ENCODE peak calls at places on chromosome 10, in five cellular contexts. W, D, S, C and X are unnamed samples.

GRCh38 chr10:4127518-4128315 is 342.7 kb upstream of the KLF6 start:
- DNase-seq in W (no peak), C (no peak), S (peak; percentile 60), D (peak; percentile 41), X (no peak)

GRCh38 chr10:75434292-75434691 is 2.9 kb downstream of the LRMDA start:
- DNase-seq in D (no peak), W (peak; percentile 33), C (no peak), S (no peak), X (no peak)

GRCh38 chr10:99784731-99785441 is 2.4 kb downstream of the ABCC2 start:
- DNase-seq in D (no peak), W (no peak), C (no peak), S (no peak), X (no peak)

GRCh38 chr10:107740962-107741690 is 576.6 kb upstream of the SORCS1 start:
- DNase-seq in W (peak; percentile 32), S (no peak), D (no peak), C (no peak), X (no peak)

GRCh38 chr10:110212119-110213006 is 5.0 kb downstream of the MXI1 start:
- DNase-seq in D (no peak), W (peak; percentile 22), C (no peak), S (peak; percentile 80), X (no peak)

GRCh38 chr10:125083576-125083920 is 76.8 kb downstream of the CTBP2 start:
- DNase-seq in C (no peak), W (no peak), D (no peak), S (no peak), X (no peak)

GRCh38 chr10:34280599-34281374 is 534.3 kb downstream of the PARD3 start:
- DNase-seq in D (no peak), S (no peak), C (no peak), W (peak; percentile 97), X (no peak)

GRCh38 chr10:110067960-110068770 is 60.4 kb downstream of the ADD3 start:
- DNase-seq in S (no peak), W (no peak), C (no peak), D (peak; percentile 20), X (no peak)

GRCh38 chr10:35641430-35642015 is 573 bp downstream of the FZD8 start:
- DNase-seq in D (no peak), W (no peak), C (peak; percentile 61), S (no peak), X (no peak)

GRCh38 chr10:30559118-30559684 is 70.4 kb downstream of the LYZL2 start:
- DNase-seq in W (no peak), D (no peak), C (no peak), S (peak; percentile 86), X (no peak)

GRCh38 chr10:15817407-15818046 is 42.8 kb downstream of the MINDY3 start:
- DNase-seq in D (no peak), C (no peak), W (no peak), S (no peak), X (no peak)

GRCh38 chr10:63681965-63682704 is 160.9 kb downstream of the REEP3 start:
- DNase-seq in W (peak; percentile 38), D (no peak), C (no peak), S (no peak), X (no peak)

GRCh38 chr10:42885491-42886270 is 103.1 kb downstream of the BMS1 start:
- DNase-seq in D (no peak), C (no peak), S (no peak), W (no peak), X (no peak)

GRCh38 chr10:35000936-35001335 is 89.2 kb downstream of the CUL2 start:
- DNase-seq in C (no peak), D (no peak), S (no peak), W (no peak), X (no peak)

GRCh38 chr10:30459283-30459682 is 25.3 kb downstream of the MAP3K8 start:
- DNase-seq in S (peak; percentile 22), W (no peak), C (no peak), D (no peak), X (no peak)

GRCh38 chr10:95785317-95785716 is 29.4 kb downstream of the ENTPD1 start:
- DNase-seq in W (no peak), S (no peak), D (no peak), C (no peak), X (no peak)

GRCh38 chr10:77711683-77712049 is 74.1 kb upstream of the KCNMA1 start:
- DNase-seq in D (no peak), C (no peak), W (no peak), S (no peak), X (no peak)

GRCh38 chr10:125026974-125027735 is 85.2 kb downstream of the ZRANB1 start:
- DNase-seq in W (no peak), S (no peak), D (no peak), C (no peak), X (no peak)

GRCh38 chr10:33233635-33234034 is 100.8 kb downstream of the NRP1 start:
- DNase-seq in S (no peak), D (no peak), C (no peak), W (no peak), X (no peak)

GRCh38 chr10:88027570-88027969 is 164.1 kb downstream of the PTEN start:
- DNase-seq in W (no peak), S (peak; percentile 16), C (no peak), D (no peak), X (no peak)

GRCh38 chr10:133419211-133419950 is 5.0 kb downstream of the SPRN start:
- DNase-seq in S (no peak), D (no peak), W (no peak), C (no peak), X (no peak)

GRCh38 chr10:49569031-49569765 is 30.3 kb upstream of the ERCC6 start:
- DNase-seq in C (no peak), D (peak; percentile 25), S (no peak), W (peak; percentile 83), X (no peak)

GRCh38 chr10:5068274-5069017 is 25.8 kb upstream of the AKR1C3 start:
- DNase-seq in W (no peak), C (no peak), S (no peak), D (no peak), X (no peak)

GRCh38 chr10:71213761-71214440 is 1.5 kb downstream of the UNC5B start:
- DNase-seq in D (no peak), C (peak; percentile 40), S (peak; percentile 41), W (peak; percentile 62), X (no peak)

GRCh38 chr10:79933961-79934360 is 14.9 kb downstream of the SFTPD start:
- DNase-seq in C (no peak), D (no peak), S (no peak), W (peak; percentile 80), X (no peak)

GRCh38 chr10:99172130-99172738 is 63.4 kb downstream of the HPSE2 start:
- DNase-seq in D (peak; percentile 35), W (peak; percentile 59), S (peak; percentile 34), C (peak; percentile 56), X (no peak)

GRCh38 chr10:44959243-44960097 is at the start of gene RASSF4:
- DNase-seq in S (peak; percentile 97), C (peak; percentile 95), D (peak; percentile 95), W (peak; percentile 59), X (peak; percentile 94)

GRCh38 chr10:30897547-30897946 is 134.1 kb downstream of the ZNF438 start:
- DNase-seq in W (no peak), C (no peak), D (no peak), S (no peak), X (no peak)

GRCh38 chr10:103542764-103543616 is 49.5 kb downstream of the NEURL1 start:
- DNase-seq in S (peak; percentile 41), D (no peak), C (peak; percentile 42), W (peak; percentile 32), X (no peak)

GRCh38 chr10:76944678-76945077 is 692.9 kb downstream of the KCNMA1 start:
- DNase-seq in C (no peak), D (no peak), W (no peak), S (no peak), X (no peak)

GRCh38 chr10:83995932-83996331 is 143.4 kb upstream of the GHITM start:
- DNase-seq in S (no peak), C (no peak), D (no peak), W (no peak), X (no peak)

GRCh38 chr10:131858583-131859340 is 42.0 kb upstream of the PPP2R2D start:
- DNase-seq in D (no peak), W (no peak), S (no peak), C (no peak), X (no peak)
- TF ChIP-seq CTCF in D (no peak), W (no peak), S (no peak), C (no peak), X (no peak)

DNA sequence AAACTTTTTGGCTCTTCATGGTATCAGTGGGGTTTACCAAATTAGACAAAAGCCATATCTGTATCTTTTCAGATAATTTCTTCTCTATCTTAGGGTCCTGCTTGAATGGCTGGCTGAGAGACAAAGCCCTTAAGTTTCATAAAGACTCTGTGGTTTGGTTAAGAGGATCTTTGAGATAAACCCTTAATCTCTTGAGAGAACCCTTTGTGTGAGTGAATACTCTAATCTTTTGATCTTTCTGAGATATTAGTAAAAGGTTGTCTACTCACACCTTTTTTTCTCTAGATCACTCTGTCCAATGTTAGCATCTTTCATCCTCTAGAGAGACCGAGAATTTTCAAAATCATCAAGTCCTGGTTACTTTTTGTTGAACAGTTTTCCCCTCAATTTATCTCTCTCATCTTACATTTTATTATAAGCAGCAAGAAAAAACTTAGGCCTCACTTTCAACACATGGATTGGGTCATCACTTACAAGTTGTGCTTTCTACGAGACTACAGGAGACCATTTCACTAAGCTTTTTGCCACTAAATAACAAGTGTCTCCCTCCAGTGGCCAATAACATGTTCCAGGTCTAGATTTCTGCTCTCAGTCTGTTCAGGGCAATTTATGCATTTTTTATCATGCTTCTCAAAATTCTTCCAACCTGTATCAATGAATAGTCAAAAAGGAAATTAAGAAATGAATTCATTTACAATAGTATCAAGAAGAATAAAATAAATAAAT is 28.4 kb downstream of the DNAJC9 start:
- DNase-seq in W (peak; percentile 26), D (peak; percentile 6), C (no peak), S (no peak), X (peak; percentile 53)
- TF ChIP-seq CTCF in W (peak; percentile 40), D (no peak), C (peak; percentile 29), S (no peak), X (peak; percentile 20)

GRCh38 chr10:69961168-69961863 is 91.3 kb upstream of the MACROH2A2 start:
- DNase-seq in C (no peak), D (peak; percentile 25), S (no peak), W (no peak), X (no peak)
- TF ChIP-seq CTCF in C (peak; percentile 23), D (peak; percentile 61), S (peak; percentile 12), W (peak; percentile 54), X (no peak)

GRCh38 chr10:121076760-121077159 is 225.6 kb downstream of the WDR11 start:
- DNase-seq in C (no peak), W (no peak), S (no peak), D (no peak), X (no peak)

GRCh38 chr10:121070257-121070656 is 219.1 kb downstream of the WDR11 start:
- DNase-seq in D (peak; percentile 17), W (peak; percentile 48), S (peak; percentile 24), C (no peak), X (no peak)

GRCh38 chr10:121070671-121071070 is 219.5 kb downstream of the WDR11 start:
- DNase-seq in C (no peak), S (peak; percentile 23), W (no peak), D (no peak), X (no peak)

GRCh38 chr10:121077331-121077730 is 226.2 kb downstream of the WDR11 start:
- DNase-seq in W (peak; percentile 79), S (peak; percentile 25), C (no peak), D (no peak), X (no peak)

DNA sequence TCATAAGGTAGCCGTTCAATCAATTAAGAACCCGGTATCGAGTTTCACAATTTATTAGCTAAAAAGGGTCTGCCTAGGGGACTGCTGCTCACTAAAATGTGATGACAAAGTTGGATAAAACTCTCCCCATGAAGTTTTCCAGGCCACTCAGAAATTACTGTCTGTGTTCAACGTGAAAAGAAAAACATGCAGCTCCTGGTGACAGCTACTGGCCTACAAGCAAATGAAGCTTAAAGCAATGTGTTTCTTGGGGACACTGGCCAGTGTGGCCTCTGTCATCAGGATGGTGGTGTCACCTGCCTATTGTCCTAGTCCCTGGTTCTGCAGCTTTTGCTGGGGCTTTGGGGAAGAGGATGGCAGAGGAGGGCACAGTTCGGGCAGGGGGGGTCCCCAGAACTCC is 222.6 kb downstream of the WDR11 start:
- DNase-seq in D (no peak), S (no peak), W (no peak), C (no peak), X (no peak)
- TF ChIP-seq CTCF in D (no peak), S (no peak), W (no peak), C (no peak), X (no peak)